ENCODE peak calls at places on chromosomes 6 and 20, in four cellular contexts. N is AG09319; E is fibroblast of pulmonary artery; G is CD4-positive, alpha-beta T cell. W is an unnamed sample.

GRCh38 chr6:83860347-83860731 is 850 bp downstream of the CYB5R4 start:
- DNase-seq in N (no peak), E (no peak), G (no peak), W (no peak)

GRCh38 chr6:129665555-129665954 is 44.4 kb downstream of the ARHGAP18 start:
- DNase-seq in N (no peak), E (no peak), G (no peak), W (no peak)

GRCh38 chr6:133551847-133552331 is 310.7 kb downstream of the EYA4 start:
- DNase-seq in N (peak), E (peak), G (no peak), W (peak)

GRCh38 chr6:89133981-89134380 is 11.9 kb upstream of the PM20D2 start:
- DNase-seq in N (no peak), E (no peak), G (no peak), W (no peak)

GRCh38 chr6:117624869-117625481 is 22.7 kb upstream of the GOPC start:
- DNase-seq in N (no peak), E (no peak), G (no peak), W (no peak)

GRCh38 chr6:55868910-55869479 is 6.4 kb downstream of the BMP5 start:
- DNase-seq in N (no peak), E (no peak), G (no peak), W (peak)

GRCh38 chr6:33869826-33870423 is 66.1 kb upstream of the MLN start:
- DNase-seq in N (no peak), E (no peak), G (no peak), W (no peak)

GRCh38 chr20:43529457-43530153 is 22.1 kb downstream of the L3MBTL1 start:
- DNase-seq in N (no peak), E (no peak), G (no peak), W (no peak)

GRCh38 chr20:62286493-62287064 is 16.2 kb upstream of the ADRM1 start:
- DNase-seq in N (no peak), E (no peak), G (no peak), W (no peak)

GRCh38 chr6:97865612-97866011 is 582.6 kb upstream of the MMS22L start:
- DNase-seq in N (no peak), E (no peak), G (no peak), W (no peak)

GRCh38 chr6:160293844-160294243 is 35.2 kb upstream of the SLC22A2 start:
- DNase-seq in N (no peak), E (no peak), G (no peak), W (no peak)

GRCh38 chr6:31581511-31582229 is 554 bp downstream of the LTB start:
- DNase-seq in N (no peak), E (no peak), G (no peak), W (peak)

GRCh38 chr6:403659-404655 is 12.4 kb downstream of the IRF4 start:
- DNase-seq in N (no peak), E (no peak), G (no peak), W (no peak)

GRCh38 chr6:122372647-122373046 is 26.8 kb upstream of the HSF2 start:
- DNase-seq in N (no peak), E (peak), G (no peak), W (no peak)

GRCh38 chr20:14431568-14431967 is 94.2 kb upstream of the FLRT3 start:
- DNase-seq in N (no peak), E (no peak), G (no peak), W (no peak)

GRCh38 chr6:5995705-5996686 is 10.7 kb downstream of the NRN1 start:
- DNase-seq in N (no peak), E (peak), G (no peak), W (no peak)

GRCh38 chr6:16440656-16441212 is 202.3 kb downstream of the GMPR start:
- DNase-seq in N (no peak), E (no peak), G (no peak), W (no peak)

GRCh38 chr6:133368664-133369063 is 127.5 kb downstream of the EYA4 start:
- DNase-seq in N (no peak), E (no peak), G (no peak), W (no peak)

GRCh38 chr6:111865049-111865585 is 8.1 kb downstream of the FYN start:
- DNase-seq in N (no peak), E (peak), G (no peak), W (no peak)

GRCh38 chr6:72245565-72245964 is 359.2 kb downstream of the RIMS1 start:
- DNase-seq in N (no peak), E (no peak), G (no peak), W (no peak)

GRCh38 chr6:111885373-111886027 is 12.2 kb upstream of the FYN start:
- DNase-seq in N (no peak), E (no peak), G (no peak), W (no peak)

GRCh38 chr6:35084511-35085203 is 56.5 kb downstream of the TCP11 start:
- DNase-seq in N (no peak), E (no peak), G (no peak), W (no peak)

GRCh38 chr6:153129873-153130514 is 1.1 kb downstream of the RGS17 start:
- DNase-seq in N (no peak), E (no peak), G (no peak), W (no peak)

GRCh38 chr6:158016571-158017383 is 35.1 kb downstream of the SYNJ2 start:
- DNase-seq in N (no peak), E (no peak), G (no peak), W (no peak)

GRCh38 chr6:157534991-157535353 is 154.0 kb downstream of the ZDHHC14 start:
- DNase-seq in N (no peak), E (no peak), G (no peak), W (peak)

GRCh38 chr6:132978685-132979084 is 164.3 kb downstream of the RPS12 start:
- DNase-seq in N (no peak), E (no peak), G (no peak), W (no peak)

GRCh38 chr6:83215131-83216047 is 22.2 kb downstream of the RWDD2A start:
- DNase-seq in N (peak), E (peak), G (peak), W (peak)

GRCh38 chr6:30169658-30170614 is 6.6 kb downstream of the TRIM15 start:
- DNase-seq in N (peak), E (peak), G (no peak), W (peak)

GRCh38 chr20:21156266-21156665 is 30.4 kb downstream of the KIZ start:
- DNase-seq in N (no peak), E (peak), G (no peak), W (no peak)

GRCh38 chr6:141552463-141552862 is 580.3 kb upstream of the GJE1 start:
- DNase-seq in N (no peak), E (peak), G (no peak), W (peak)

GRCh38 chr6:134177236-134177635 is 124.8 kb upstream of the SLC2A12 start:
- DNase-seq in N (no peak), E (peak), G (no peak), W (no peak)

GRCh38 chr6:147947521-147947920 is 395.1 kb upstream of the SASH1 start:
- DNase-seq in N (no peak), E (peak), G (no peak), W (no peak)

GRCh38 chr20:8073024-8073832 is 53.7 kb upstream of the TMX4 start:
- DNase-seq in N (no peak), E (peak), G (no peak), W (peak)

GRCh38 chr6:142716097-142716496 is 228.9 kb downstream of the HIVEP2 start:
- DNase-seq in N (no peak), E (no peak), G (no peak), W (no peak)

GRCh38 chr20:4155953-4156352 is 140.6 kb upstream of the RNF24 start:
- DNase-seq in N (no peak), E (no peak), G (no peak), W (no peak)

GRCh38 chr6:132131777-132132176 is 180.6 kb upstream of the CCN2 start:
- DNase-seq in N (peak), E (peak), G (no peak), W (peak)

GRCh38 chr20:33442136-33443005 is 1.2 kb downstream of the SNTA1 start:
- DNase-seq in N (no peak), E (no peak), G (no peak), W (no peak)

GRCh38 chr20:33443512-33444239 is at the start of gene SNTA1:
- DNase-seq in N (no peak), E (peak), G (peak), W (peak)

GRCh38 chr20:33445881-33446615 is 2.5 kb upstream of the SNTA1 start:
- DNase-seq in N (no peak), E (no peak), G (no peak), W (no peak)

GRCh38 chr20:33443006-33443511 is 504 bp downstream of the SNTA1 start:
- DNase-seq in N (no peak), E (no peak), G (peak), W (no peak)

DNA sequence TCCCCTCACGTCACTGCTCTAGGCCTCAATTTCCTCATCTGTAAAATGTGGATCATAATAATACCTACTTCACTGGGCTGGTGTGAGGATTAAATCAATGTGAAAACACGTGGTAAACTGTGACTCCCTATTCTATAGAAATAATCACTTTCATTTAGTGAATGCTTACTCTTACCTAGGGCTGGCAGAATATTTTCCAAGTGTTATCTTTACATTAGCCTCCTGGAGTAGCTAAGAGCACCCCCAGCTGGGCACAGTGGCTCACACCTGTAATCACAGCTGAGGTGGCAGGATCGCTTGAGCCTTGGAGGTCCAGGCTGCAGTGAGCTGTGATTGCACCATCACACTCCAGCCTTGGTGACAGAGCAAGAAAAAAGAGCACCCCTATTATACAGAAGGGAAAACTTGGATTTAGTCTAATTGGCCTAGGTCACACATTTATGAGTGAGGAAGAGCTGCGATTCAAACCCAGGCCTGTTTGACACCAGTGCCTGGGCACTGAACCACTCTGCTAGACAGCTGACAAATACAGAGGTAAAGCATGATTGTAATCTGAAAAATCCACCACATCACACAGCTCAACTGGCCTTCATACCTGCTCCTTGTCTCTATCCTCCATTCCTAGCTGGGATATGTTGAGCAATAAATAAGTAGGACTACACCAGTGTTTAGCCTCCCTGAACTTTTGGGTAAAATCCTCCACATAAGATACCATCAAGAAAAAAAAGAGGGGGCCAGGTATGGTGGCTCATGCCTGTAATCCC is 1.4 kb upstream of the SNTA1 start:
- DNase-seq in N (no peak), E (no peak), G (peak), W (peak)
- TF ChIP-seq CTCF in N (peak), E (peak), G (no peak), W (peak)

GRCh38 chr6:12078014-12078413 is 65.9 kb downstream of the HIVEP1 start:
- DNase-seq in N (no peak), E (no peak), G (no peak), W (no peak)

GRCh38 chr6:12077021-12077420 is 64.9 kb downstream of the HIVEP1 start:
- DNase-seq in N (no peak), E (no peak), G (no peak), W (no peak)

GRCh38 chr6:12069891-12070529 is 57.9 kb downstream of the HIVEP1 start:
- DNase-seq in N (no peak), E (no peak), G (no peak), W (no peak)

GRCh38 chr6:12071064-12071615 is 59.0 kb downstream of the HIVEP1 start:
- DNase-seq in N (no peak), E (no peak), G (no peak), W (no peak)

DNA sequence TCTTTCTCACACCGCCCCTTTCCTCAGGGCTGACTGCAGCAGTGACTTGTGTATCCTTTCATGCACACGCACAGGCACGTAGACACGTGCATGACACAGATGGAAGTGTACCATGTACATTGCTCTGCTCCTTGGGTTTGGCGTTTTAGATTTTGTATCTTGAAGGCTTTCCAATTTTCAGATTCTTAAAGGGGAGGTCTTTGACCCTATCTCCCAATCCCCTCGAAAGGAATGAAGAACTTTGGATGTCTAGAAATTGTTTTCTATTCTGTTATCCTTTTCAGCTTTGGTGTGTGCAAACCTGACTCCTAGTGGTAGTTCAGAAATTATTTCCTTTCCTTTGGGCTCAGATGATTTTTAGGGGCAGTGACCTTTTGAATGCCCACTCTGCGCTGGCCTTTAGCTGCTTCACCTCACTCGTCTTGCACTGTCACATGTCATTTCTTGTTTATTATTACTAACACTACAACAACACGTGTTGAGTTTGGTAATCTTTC is 63.0 kb downstream of the HIVEP1 start:
- DNase-seq in N (no peak), E (peak), G (no peak), W (no peak)
- TF ChIP-seq CTCF in N (peak), E (peak), G (peak), W (peak)

GRCh38 chr6:79045966-79046365 is 32.1 kb downstream of the PHIP start:
- DNase-seq in N (no peak), E (no peak), G (no peak), W (no peak)

GRCh38 chr6:79042799-79043126 is 35.3 kb downstream of the PHIP start:
- DNase-seq in N (no peak), E (no peak), G (no peak), W (no peak)

GRCh38 chr6:79047072-79047471 is 31.0 kb downstream of the PHIP start:
- DNase-seq in N (no peak), E (no peak), G (no peak), W (no peak)

GRCh38 chr6:79048611-79049010 is 29.4 kb downstream of the PHIP start:
- DNase-seq in N (no peak), E (peak), G (no peak), W (peak)
- TF ChIP-seq CTCF in N (peak), E (peak), G (peak), W (no peak)

GRCh38 chr6:70375166-70375565 is 38.1 kb upstream of the FAM135A start:
- DNase-seq in N (no peak), E (peak), G (no peak), W (no peak)

GRCh38 chr6:70369332-70369950 is 43.9 kb upstream of the FAM135A start:
- DNase-seq in N (peak), E (peak), G (peak), W (peak)

GRCh38 chr6:70371454-70372105 is 41.7 kb upstream of the FAM135A start:
- DNase-seq in N (peak), E (peak), G (no peak), W (no peak)

GRCh38 chr6:70375882-70376281 is 37.4 kb upstream of the FAM135A start:
- DNase-seq in N (no peak), E (no peak), G (no peak), W (no peak)

DNA sequence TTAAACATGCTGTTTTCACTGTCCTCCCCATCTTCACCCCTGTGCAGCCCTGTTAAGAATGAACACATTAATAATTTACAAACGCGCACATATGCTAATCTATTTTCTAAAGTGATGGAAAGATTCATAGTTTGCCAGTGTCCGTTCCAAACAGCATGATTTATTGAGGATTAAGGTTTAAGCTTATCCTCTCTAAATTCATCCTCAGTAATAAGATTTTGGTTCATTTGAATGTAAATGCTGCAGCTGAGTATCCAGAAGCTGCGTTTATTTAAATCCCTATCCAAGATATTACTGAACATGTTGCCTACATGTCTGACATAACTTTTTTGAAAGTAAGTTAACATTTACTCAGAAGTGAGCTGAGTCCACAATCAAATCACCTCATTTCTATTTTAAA is 42.8 kb upstream of the FAM135A start:
- DNase-seq in N (no peak), E (no peak), G (no peak), W (no peak)
- TF ChIP-seq CTCF in N (no peak), E (no peak), G (no peak), W (no peak)